ENCODE peak calls at places on chromosomes 4 and X, in six cellular contexts. One of them, this sample, is unnamed.

GRCh38 chr4:121686265-121686664 is 10.5 kb downstream of the ANXA5 start:
- DNase-seq in lower lobe of right lung: no peak
- DNase-seq in HCT116: no peak
- DNase-seq in colonic mucosa: no peak
- DNase-seq in heart right ventricle: no peak
- DNase-seq in IMR-90: no peak
- DNase-seq in this sample: no peak

GRCh38 chrX:40096395-40097091 is 1.2 kb downstream of the BCOR start:
- DNase-seq in colonic mucosa: peak; percentile 56
- DNase-seq in heart right ventricle: peak; percentile 52
- DNase-seq in IMR-90: peak; percentile 45
- DNase-seq in HCT116: no peak
- DNase-seq in lower lobe of right lung: peak; percentile 62
- DNase-seq in this sample: peak; percentile 57

GRCh38 chr4:163164591-163164990 is 2.1 kb downstream of the NAF1 start:
- DNase-seq in HCT116: no peak
- DNase-seq in heart right ventricle: no peak
- DNase-seq in colonic mucosa: no peak
- DNase-seq in lower lobe of right lung: no peak
- DNase-seq in IMR-90: no peak
- DNase-seq in this sample: peak; percentile 25

GRCh38 chr4:38125816-38126215 is 165.6 kb downstream of the PTTG2 start:
- DNase-seq in colonic mucosa: no peak
- DNase-seq in lower lobe of right lung: no peak
- DNase-seq in IMR-90: peak; percentile 60
- DNase-seq in heart right ventricle: no peak
- DNase-seq in HCT116: no peak
- DNase-seq in this sample: no peak

GRCh38 chr4:7978489-7978888 is 38.8 kb upstream of the AFAP1 start:
- DNase-seq in lower lobe of right lung: no peak
- DNase-seq in HCT116: peak; percentile 47
- DNase-seq in IMR-90: no peak
- DNase-seq in colonic mucosa: peak; percentile 86
- DNase-seq in heart right ventricle: no peak
- DNase-seq in this sample: peak; percentile 15

GRCh38 chrX:148854351-148854750 is 353.9 kb downstream of the AFF2 start:
- DNase-seq in IMR-90: no peak
- DNase-seq in heart right ventricle: no peak
- DNase-seq in colonic mucosa: no peak
- DNase-seq in HCT116: no peak
- DNase-seq in lower lobe of right lung: no peak
- DNase-seq in this sample: no peak

GRCh38 chrX:72100051-72100755 is 31.5 kb downstream of the RTL5 start:
- DNase-seq in HCT116: no peak
- DNase-seq in lower lobe of right lung: no peak
- DNase-seq in IMR-90: no peak
- DNase-seq in heart right ventricle: no peak
- DNase-seq in colonic mucosa: no peak
- DNase-seq in this sample: no peak

GRCh38 chr4:80221161-80221560 is 23.9 kb downstream of the PRDM8 start:
- DNase-seq in lower lobe of right lung: no peak
- DNase-seq in IMR-90: peak; percentile 61
- DNase-seq in HCT116: no peak
- DNase-seq in colonic mucosa: no peak
- DNase-seq in heart right ventricle: no peak
- DNase-seq in this sample: no peak

GRCh38 chr4:121462660-121463261 is 81.9 kb upstream of the QRFPR start:
- DNase-seq in lower lobe of right lung: no peak
- DNase-seq in heart right ventricle: peak; percentile 70
- DNase-seq in HCT116: peak; percentile 69
- DNase-seq in IMR-90: peak; percentile 61
- DNase-seq in colonic mucosa: peak; percentile 51
- DNase-seq in this sample: peak; percentile 76

GRCh38 chr4:112003508-112003907 is 141.7 kb upstream of the FAM241A start:
- DNase-seq in lower lobe of right lung: no peak
- DNase-seq in colonic mucosa: no peak
- DNase-seq in HCT116: no peak
- DNase-seq in heart right ventricle: no peak
- DNase-seq in IMR-90: no peak
- DNase-seq in this sample: no peak

GRCh38 chrX:41734530-41734929 is 10.5 kb downstream of the GPR82 start:
- DNase-seq in HCT116: peak; percentile 2
- DNase-seq in heart right ventricle: no peak
- DNase-seq in colonic mucosa: no peak
- DNase-seq in lower lobe of right lung: no peak
- DNase-seq in IMR-90: peak; percentile 20
- DNase-seq in this sample: no peak

GRCh38 chrX:120781416-120781815 is 94.2 kb downstream of the CT47B1 start:
- DNase-seq in heart right ventricle: no peak
- DNase-seq in HCT116: no peak
- DNase-seq in lower lobe of right lung: no peak
- DNase-seq in IMR-90: no peak
- DNase-seq in colonic mucosa: no peak
- DNase-seq in this sample: peak; percentile 82

GRCh38 chrX:149275836-149276235 is 229.3 kb downstream of the IDS start:
- DNase-seq in IMR-90: no peak
- DNase-seq in lower lobe of right lung: no peak
- DNase-seq in HCT116: no peak
- DNase-seq in colonic mucosa: no peak
- DNase-seq in heart right ventricle: no peak
- DNase-seq in this sample: no peak

GRCh38 chrX:16144420-16144819 is 21.1 kb downstream of the GRPR start:
- DNase-seq in colonic mucosa: no peak
- DNase-seq in IMR-90: no peak
- DNase-seq in heart right ventricle: no peak
- DNase-seq in lower lobe of right lung: no peak
- DNase-seq in HCT116: no peak
- DNase-seq in this sample: no peak

GRCh38 chrX:97847885-97848679 is 964.4 kb downstream of the RPA4 start:
- DNase-seq in heart right ventricle: no peak
- DNase-seq in HCT116: no peak
- DNase-seq in IMR-90: no peak
- DNase-seq in colonic mucosa: no peak
- DNase-seq in lower lobe of right lung: no peak
- DNase-seq in this sample: no peak

GRCh38 chr4:10023050-10023419 is 1.7 kb upstream of the SLC2A9 start:
- DNase-seq in IMR-90: no peak
- DNase-seq in HCT116: no peak
- DNase-seq in colonic mucosa: no peak
- DNase-seq in heart right ventricle: no peak
- DNase-seq in lower lobe of right lung: no peak
- DNase-seq in this sample: no peak

GRCh38 chr4:126938023-126938422 is 694.7 kb upstream of the INTU start:
- DNase-seq in IMR-90: peak; percentile 33
- DNase-seq in lower lobe of right lung: no peak
- DNase-seq in heart right ventricle: no peak
- DNase-seq in HCT116: no peak
- DNase-seq in colonic mucosa: no peak
- DNase-seq in this sample: no peak

GRCh38 chrX:153032397-153033118 is 23.7 kb upstream of the PNMA3 start:
- DNase-seq in colonic mucosa: peak; percentile 65
- DNase-seq in IMR-90: peak; percentile 18
- DNase-seq in HCT116: peak; percentile 21
- DNase-seq in lower lobe of right lung: peak; percentile 84
- DNase-seq in heart right ventricle: peak; percentile 62
- DNase-seq in this sample: peak; percentile 63

GRCh38 chr4:139746430-139746829 is 80.8 kb downstream of the MGST2 start:
- DNase-seq in heart right ventricle: no peak
- DNase-seq in colonic mucosa: no peak
- DNase-seq in HCT116: no peak
- DNase-seq in lower lobe of right lung: no peak
- DNase-seq in IMR-90: no peak
- DNase-seq in this sample: peak; percentile 59

GRCh38 chr4:150010525-150011126 is 67.6 kb upstream of the DCLK2 start:
- DNase-seq in HCT116: peak; percentile 63
- DNase-seq in lower lobe of right lung: no peak
- DNase-seq in heart right ventricle: peak; percentile 38
- DNase-seq in colonic mucosa: peak; percentile 42
- DNase-seq in IMR-90: peak; percentile 72
- DNase-seq in this sample: peak; percentile 74

GRCh38 chr4:153419029-153419428 is 47.1 kb upstream of the TMEM131L start:
- DNase-seq in heart right ventricle: no peak
- DNase-seq in HCT116: no peak
- DNase-seq in IMR-90: no peak
- DNase-seq in lower lobe of right lung: no peak
- DNase-seq in colonic mucosa: no peak
- DNase-seq in this sample: peak; percentile 6
- H3K4me1 ChIP-seq in heart right ventricle: no peaks in the 10 kb centered on the region
- H3K4me1 ChIP-seq in HCT116: no peaks in the 10 kb centered on the region
- H3K4me1 ChIP-seq in IMR-90: no peaks in the 10 kb centered on the region
- H3K4me1 ChIP-seq in lower lobe of right lung: no peaks in the 10 kb centered on the region
- H3K4me1 ChIP-seq in colonic mucosa: no peaks in the 10 kb centered on the region
- H3K4me1 ChIP-seq in this sample: no peaks in the 10 kb centered on the region

DNA sequence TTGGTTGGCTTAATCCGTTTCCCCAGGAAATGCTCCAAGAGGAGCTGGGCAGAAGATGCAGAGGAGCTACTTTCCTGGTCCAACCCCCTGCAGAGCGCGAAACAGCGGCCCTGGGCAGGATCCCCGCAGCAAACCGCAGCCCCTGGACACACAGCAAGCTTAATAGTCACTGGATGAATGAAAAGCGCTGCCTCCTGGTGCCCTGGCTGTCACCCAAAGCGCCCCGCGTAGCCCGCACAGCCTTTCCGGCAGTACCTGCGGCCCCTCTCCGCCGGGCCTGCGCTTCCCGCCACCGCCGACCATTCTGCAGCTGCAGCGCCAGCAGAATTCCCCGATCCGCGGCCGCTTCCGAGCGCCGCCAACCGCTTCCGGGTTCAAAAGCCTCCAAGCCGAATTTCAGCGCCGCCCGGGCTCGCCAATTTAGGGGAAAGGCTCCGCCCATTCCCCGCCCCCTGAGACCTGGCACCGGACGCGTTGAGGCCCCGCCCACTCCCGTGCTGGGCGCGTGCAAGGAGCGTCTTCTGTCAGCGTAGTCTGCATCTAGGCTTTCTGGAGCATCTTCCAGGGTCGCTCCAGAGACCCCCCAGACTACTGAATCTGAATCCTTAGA is at the start of gene HPF1:
- DNase-seq in lower lobe of right lung: peak; percentile 96
- DNase-seq in HCT116: peak; percentile 90
- DNase-seq in heart right ventricle: peak; percentile 91
- DNase-seq in colonic mucosa: peak; percentile 98
- DNase-seq in IMR-90: peak; percentile 75
- DNase-seq in this sample: peak; percentile 93
- TF ChIP-seq CTCF in lower lobe of right lung: no peak
- TF ChIP-seq CTCF in HCT116: no peak
- TF ChIP-seq CTCF in heart right ventricle: no peak
- TF ChIP-seq CTCF in colonic mucosa: no peak
- TF ChIP-seq CTCF in IMR-90: no peak
- TF ChIP-seq CTCF in this sample: no peak

DNA sequence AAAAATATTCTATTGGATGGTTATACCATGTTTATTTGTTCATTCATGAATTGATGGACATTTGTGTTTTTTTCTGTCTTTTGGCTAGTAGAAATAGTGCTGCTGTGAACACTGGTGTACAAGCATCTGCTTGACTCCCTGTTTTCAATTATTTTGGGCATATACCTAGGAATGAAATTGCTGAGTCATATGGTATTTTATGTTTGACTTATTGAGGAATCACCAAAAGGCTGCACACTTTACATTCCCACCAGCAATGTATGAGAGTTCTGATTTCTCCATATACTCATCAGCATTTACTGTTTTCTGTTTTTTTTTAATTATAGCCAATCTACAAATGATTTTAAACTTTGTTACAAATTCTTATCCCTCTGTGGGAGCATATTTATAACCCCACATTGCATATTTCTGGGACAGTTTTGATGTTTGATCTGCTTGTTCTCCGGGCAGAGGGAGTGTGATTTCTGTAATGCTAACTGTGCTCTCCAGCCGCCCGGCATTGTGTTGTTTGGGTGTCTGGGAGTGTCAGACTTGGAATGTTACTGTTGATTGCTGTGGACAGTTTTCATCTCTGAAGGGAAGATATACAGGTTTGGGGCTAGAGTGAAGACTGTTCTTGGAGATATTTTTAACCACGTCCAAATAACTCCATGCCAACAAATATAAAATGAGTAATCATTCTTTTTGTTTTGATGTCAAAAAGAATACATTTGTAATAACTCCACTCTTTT is 60.5 kb upstream of the PGRMC2 start:
- DNase-seq in IMR-90: peak; percentile 51
- DNase-seq in lower lobe of right lung: no peak
- DNase-seq in HCT116: no peak
- DNase-seq in heart right ventricle: no peak
- DNase-seq in colonic mucosa: no peak
- DNase-seq in this sample: peak; percentile 57
- H3K4me1 ChIP-seq in IMR-90: peaks cover 25% of the 10 kb centered on the region
- H3K4me1 ChIP-seq in lower lobe of right lung: no peaks in the 10 kb centered on the region
- H3K4me1 ChIP-seq in HCT116: no peaks in the 10 kb centered on the region
- H3K4me1 ChIP-seq in heart right ventricle: peaks cover 13% of the 10 kb centered on the region
- H3K4me1 ChIP-seq in colonic mucosa: no peaks in the 10 kb centered on the region
- H3K4me1 ChIP-seq in this sample: peaks cover 5% of the 10 kb centered on the region

DNA sequence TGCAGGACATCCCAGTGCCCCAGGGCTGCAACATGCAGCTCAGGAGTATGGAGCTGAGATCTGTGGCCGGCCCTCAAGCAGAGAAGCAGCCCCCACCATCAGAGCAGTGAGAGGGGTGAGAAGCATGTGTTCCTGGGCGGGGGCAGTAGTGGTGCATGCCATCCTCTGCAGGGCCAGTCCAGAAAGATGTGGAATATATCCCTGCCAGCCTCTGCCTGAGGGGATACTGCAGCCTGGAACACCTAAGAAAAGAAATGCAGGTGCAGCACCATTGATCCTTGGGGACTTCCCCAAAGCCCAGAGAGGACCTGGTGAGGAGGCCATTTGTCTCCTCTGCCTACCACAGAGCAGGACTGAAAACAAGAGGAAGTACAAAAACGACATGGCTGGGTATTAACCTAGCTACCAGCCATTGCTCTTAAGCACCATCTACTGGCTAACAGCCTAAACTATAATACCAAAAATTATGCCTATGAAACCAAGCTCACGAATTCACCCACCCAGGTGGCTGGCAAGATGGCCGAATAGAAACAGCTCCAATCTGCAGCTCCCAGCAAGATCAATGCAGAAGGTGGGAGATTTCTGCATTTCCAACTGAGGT is 158.8 kb downstream of the ADGRA3 start:
- DNase-seq in colonic mucosa: no peak
- DNase-seq in heart right ventricle: no peak
- DNase-seq in IMR-90: peak; percentile 32
- DNase-seq in lower lobe of right lung: no peak
- DNase-seq in HCT116: no peak
- DNase-seq in this sample: peak; percentile 45
- TF ChIP-seq CTCF in colonic mucosa: peak; percentile 28
- TF ChIP-seq CTCF in heart right ventricle: peak; percentile 17
- TF ChIP-seq CTCF in IMR-90: peak; percentile 49
- TF ChIP-seq CTCF in lower lobe of right lung: no peak
- TF ChIP-seq CTCF in HCT116: peak; percentile 17
- TF ChIP-seq CTCF in this sample: peak; percentile 50

DNA sequence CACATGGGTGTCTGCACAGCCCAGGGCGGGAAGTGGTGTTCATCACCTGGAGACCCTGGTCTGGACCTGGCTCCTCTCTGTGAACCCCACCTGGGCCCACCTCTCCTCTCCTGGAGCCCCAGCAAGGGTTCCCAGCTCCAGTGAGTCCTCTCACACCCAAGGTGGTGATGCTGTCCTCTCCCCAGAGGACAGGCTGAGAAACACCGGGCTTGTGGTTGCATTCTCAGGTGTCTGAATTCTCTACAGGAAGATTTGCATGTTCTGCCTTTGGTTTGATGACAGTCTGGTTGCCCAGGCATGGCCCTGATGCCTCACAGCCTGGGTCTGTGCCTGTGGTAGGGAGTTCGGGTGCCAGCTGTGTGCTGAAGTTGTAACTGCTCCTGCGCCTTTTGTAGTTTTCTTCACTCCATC is 3.8 kb downstream of the MAEA start:
- DNase-seq in colonic mucosa: peak; percentile 15
- DNase-seq in heart right ventricle: no peak
- DNase-seq in lower lobe of right lung: no peak
- DNase-seq in IMR-90: no peak
- DNase-seq in HCT116: no peak
- DNase-seq in this sample: no peak
- H3K4me1 ChIP-seq in colonic mucosa: peaks cover 13% of the 10 kb centered on the region
- H3K4me1 ChIP-seq in heart right ventricle: peaks cover 68% of the 10 kb centered on the region
- H3K4me1 ChIP-seq in lower lobe of right lung: peaks cover 43% of the 10 kb centered on the region
- H3K4me1 ChIP-seq in IMR-90: peaks cover 4% of the 10 kb centered on the region
- H3K4me1 ChIP-seq in HCT116: peaks cover 12% of the 10 kb centered on the region
- H3K4me1 ChIP-seq in this sample: peaks cover 9% of the 10 kb centered on the region